ENCODE peak calls at places on chromosomes 12 and 14, in six cellular contexts. Y is endothelial cell; F is HT1080; X is activated T-helper 9 cell treated with anti-CD3 and anti-CD28 coated beads, Interleukin-2, amount 50 U/mL, for 16 hours; N is activated CD4-positive, alpha-beta T cell treated with anti-CD3 and anti-CD28 coated beads for 36 hours; A is astrocyte of the spinal cord. B is an unnamed sample.

GRCh38 chr14:31968912-31969311 is 108.2 kb upstream of the ARHGAP5 start:
- DNase-seq in Y (no peak), F (no peak), X (no peak), N (no peak), A (no peak), B (no peak)

GRCh38 chr14:35607380-35607779 is 73.4 kb downstream of the INSM2 start:
- DNase-seq in Y (no peak), F (no peak), X (no peak), N (no peak), A (no peak), B (no peak)

GRCh38 chr12:126210026-126210425 is 1144.8 kb downstream of the AACS start:
- DNase-seq in Y (no peak), F (no peak), X (no peak), N (no peak), A (no peak), B (no peak)

GRCh38 chr14:54719406-54719805 is 152.5 kb downstream of the SAMD4A start:
- DNase-seq in Y (no peak), F (no peak), X (no peak), N (no peak), A (no peak), B (no peak)

GRCh38 chr14:103280278-103280917 is 53.6 kb upstream of the EIF5 start:
- DNase-seq in Y (no peak), F (no peak), X (no peak), N (no peak), A (no peak), B (no peak)

GRCh38 chr12:106585237-106585834 is 2.5 kb downstream of the RFX4 start:
- DNase-seq in Y (no peak), F (no peak), X (no peak), N (peak; percentile 6), A (no peak), B (no peak)

GRCh38 chr12:111268738-111269572 is 99.9 kb downstream of the PHETA1 start:
- DNase-seq in Y (peak; percentile 22), F (no peak), X (no peak), N (peak; percentile 53), A (no peak), B (no peak)

GRCh38 chr12:108857158-108857407 is 300 bp downstream of the SSH1 start:
- DNase-seq in Y (no peak), F (no peak), X (no peak), N (no peak), A (no peak), B (no peak)

GRCh38 chr12:108205864-108206263 is 76.8 kb downstream of the WSCD2 start:
- DNase-seq in Y (no peak), F (no peak), X (no peak), N (no peak), A (no peak), B (no peak)

GRCh38 chr12:78470354-78471195 is 394.0 kb upstream of the SYT1 start:
- DNase-seq in Y (peak; percentile 34), F (peak; percentile 52), X (no peak), N (peak; percentile 7), A (peak; percentile 66), B (peak; percentile 36)

GRCh38 chr12:57874166-57875108 is 27.9 kb upstream of the CTDSP2 start:
- DNase-seq in Y (no peak), F (no peak), X (no peak), N (no peak), A (no peak), B (no peak)

GRCh38 chr12:4899361-4899760 is 10.3 kb upstream of the KCNA1 start:
- DNase-seq in Y (no peak), F (no peak), X (no peak), N (no peak), A (no peak), B (no peak)

GRCh38 chr12:90682398-90682797 is 272.6 kb downstream of the CCER1 start:
- DNase-seq in Y (no peak), F (peak; percentile 38), X (no peak), N (no peak), A (peak; percentile 86), B (no peak)

GRCh38 chr12:47377414-47378221 is 297.9 kb upstream of the AMIGO2 start:
- DNase-seq in Y (no peak), F (peak; percentile 97), X (no peak), N (no peak), A (peak; percentile 99), B (peak; percentile 96)

GRCh38 chr12:47863985-47864384 is 40.8 kb downstream of the VDR start:
- DNase-seq in Y (no peak), F (no peak), X (no peak), N (no peak), A (no peak), B (no peak)

GRCh38 chr14:48731260-48731659 is 854.9 kb downstream of the RPS29 start:
- DNase-seq in Y (no peak), F (no peak), X (no peak), N (no peak), A (peak; percentile 4), B (no peak)

GRCh38 chr12:58795825-58796224 is 124.5 kb downstream of the LRIG3 start:
- DNase-seq in Y (no peak), F (no peak), X (no peak), N (no peak), A (no peak), B (no peak)

GRCh38 chr14:60753264-60754126 is 18.9 kb downstream of the MNAT1 start:
- DNase-seq in Y (no peak), F (no peak), X (peak; percentile 5), N (peak; percentile 71), A (peak; percentile 35), B (no peak)

GRCh38 chr12:111753144-111753881 is 13.4 kb upstream of the ALDH2 start:
- DNase-seq in Y (peak; percentile 67), F (peak; percentile 38), X (no peak), N (no peak), A (peak; percentile 32), B (peak; percentile 31)

GRCh38 chr14:99117671-99118045 is 154.3 kb downstream of the BCL11B start:
- DNase-seq in Y (no peak), F (no peak), X (no peak), N (no peak), A (no peak), B (no peak)

GRCh38 chr14:35121026-35121886 is 534 bp downstream of the PPP2R3C start:
- DNase-seq in Y (no peak), F (no peak), X (no peak), N (peak; percentile 43), A (no peak), B (peak; percentile 11)

GRCh38 chr14:105848570-105848969 is 322.2 kb downstream of the TMEM121 start:
- DNase-seq in Y (no peak), F (no peak), X (no peak), N (no peak), A (no peak), B (no peak)

GRCh38 chr12:26121323-26121740 is 3.5 kb downstream of the BHLHE41 start:
- DNase-seq in Y (no peak), F (no peak), X (no peak), N (no peak), A (no peak), B (no peak)

GRCh38 chr14:55077691-55078151 is 26.3 kb downstream of the MAPK1IP1L start:
- DNase-seq in Y (no peak), F (no peak), X (no peak), N (no peak), A (no peak), B (no peak)

GRCh38 chr12:26279908-26280307 is 84.5 kb downstream of the SSPN start:
- DNase-seq in Y (no peak), F (no peak), X (no peak), N (no peak), A (no peak), B (no peak)

GRCh38 chr12:27305673-27306504 is 26.7 kb upstream of the BMAL2 start:
- DNase-seq in Y (no peak), F (peak; percentile 34), X (no peak), N (no peak), A (peak; percentile 70), B (peak; percentile 18)

GRCh38 chr14:78152246-78153068 is 17.7 kb upstream of the NRXN3 start:
- DNase-seq in Y (no peak), F (no peak), X (no peak), N (no peak), A (no peak), B (no peak)